ENCODE peak calls at places on chromosomes 3 and 15, in six cellular contexts. J is CD8-positive, alpha-beta T cell; R is AG10803; A is stimulated activated naive CD4-positive, alpha-beta T cell; M is stimulated activated CD8-positive, alpha-beta memory T cell treated with anti-CD3 and anti-CD28 coated beads, Interleukin-7, amount 100 ng/mL, for 1 hour; N is EL. C is an unnamed sample.

GRCh38 chr3:55476515-55476914 is 10.6 kb downstream of the WNT5A start:
- DNase-seq in J (no peak), R (peak), A (no peak), M (no peak), N (peak), C (no peak)

GRCh38 chr3:44132061-44132460 is 109.6 kb upstream of the TOPAZ1 start:
- DNase-seq in J (no peak), R (no peak), A (no peak), M (no peak), N (peak), C (no peak)

GRCh38 chr15:40838756-40839155 is 5.1 kb upstream of the SPINT1 start:
- DNase-seq in J (no peak), R (peak), A (no peak), M (no peak), N (no peak), C (no peak)

GRCh38 chr15:58380280-58380945 is 51.4 kb upstream of the LIPC start:
- DNase-seq in J (no peak), R (no peak), A (no peak), M (no peak), N (no peak), C (no peak)

GRCh38 chr3:108022316-108023150 is 68.3 kb downstream of the CD47 start:
- DNase-seq in J (no peak), R (no peak), A (no peak), M (no peak), N (no peak), C (no peak)

GRCh38 chr3:123732447-123732846 is 147.6 kb upstream of the HACD2 start:
- DNase-seq in J (no peak), R (no peak), A (no peak), M (no peak), N (peak), C (no peak)

GRCh38 chr3:194691481-194692281 is 6.0 kb downstream of the FAM43A start:
- DNase-seq in J (no peak), R (no peak), A (no peak), M (no peak), N (no peak), C (no peak)

GRCh38 chr3:52372822-52373504 is 56.8 kb downstream of the DNAH1 start:
- DNase-seq in J (peak), R (no peak), A (peak), M (no peak), N (no peak), C (no peak)

GRCh38 chr15:25345943-25346342 is 92.9 kb downstream of the UBE3A start:
- DNase-seq in J (no peak), R (peak), A (no peak), M (no peak), N (peak), C (no peak)

GRCh38 chr3:132623646-132624045 is 26.6 kb downstream of the ACKR4 start:
- DNase-seq in J (no peak), R (no peak), A (no peak), M (no peak), N (no peak), C (no peak)

GRCh38 chr3:170784406-170784805 is 85.6 kb downstream of the RPL22L1 start:
- DNase-seq in J (no peak), R (no peak), A (no peak), M (no peak), N (no peak), C (no peak)

GRCh38 chr3:195566797-195567196 is 16.9 kb downstream of the APOD start:
- DNase-seq in J (no peak), R (no peak), A (no peak), M (no peak), N (peak), C (no peak)

GRCh38 chr3:66010348-66011097 is 28.2 kb downstream of the MAGI1 start:
- DNase-seq in J (no peak), R (no peak), A (no peak), M (no peak), N (peak), C (no peak)

GRCh38 chr15:40441012-40441735 is 421 bp downstream of the BAHD1 start:
- DNase-seq in J (no peak), R (no peak), A (no peak), M (no peak), N (no peak), C (peak)

GRCh38 chr3:186079925-186080324 is 29.0 kb downstream of the ETV5 start:
- DNase-seq in J (no peak), R (no peak), A (no peak), M (no peak), N (no peak), C (no peak)

GRCh38 chr3:8990266-8991215 is 27.3 kb upstream of the RAD18 start:
- DNase-seq in J (no peak), R (peak), A (no peak), M (no peak), N (peak), C (no peak)

C was measured in COR-L47.